ENCODE peak calls at places on chromosomes 16 and 17, in four cellular contexts. N is AG10803, L is sigmoid colon, M is AG04450. U is an unnamed sample.

GRCh38 chr17:20141201-20141999 is 132.2 kb downstream of the SPECC1 start:
- DNase-seq in M (no peak), L (no peak), N (no peak), U (no peak)

GRCh38 chr17:8158267-8159031 is 4.3 kb downstream of the VAMP2 start:
- DNase-seq in M (peak; percentile 68), L (peak; percentile 96), N (peak; percentile 88), U (peak; percentile 94)

GRCh38 chr16:11253009-11253994 is 2.7 kb downstream of the SOCS1 start:
- DNase-seq in L (no peak), N (peak; percentile 47), M (no peak), U (no peak)

GRCh38 chr16:19446300-19446846 is 28.7 kb downstream of the TMC5 start:
- DNase-seq in N (no peak), L (no peak), M (no peak), U (no peak)

GRCh38 chr16:85232369-85233142 is 120.3 kb upstream of the CIBAR2 start:
- DNase-seq in L (no peak), N (no peak), M (no peak), U (no peak)

GRCh38 chr16:4109250-4109736 is 6.9 kb downstream of the ADCY9 start:
- DNase-seq in N (no peak), M (no peak), L (no peak), U (peak; percentile 21)

GRCh38 chr16:10862432-10862831 is 14.6 kb upstream of the CIITA start:
- DNase-seq in L (peak; percentile 78), N (peak; percentile 82), M (no peak), U (no peak)

GRCh38 chr16:4057439-4057877 is 58.8 kb downstream of the ADCY9 start:
- DNase-seq in N (peak; percentile 73), L (peak; percentile 41), M (no peak), U (no peak)

GRCh38 chr16:84607694-84608093 is 10.2 kb downstream of the COTL1 start:
- DNase-seq in N (no peak), L (no peak), M (no peak), U (no peak)

GRCh38 chr16:65816556-65816955 is 549.9 kb upstream of the CDH5 start:
- DNase-seq in M (no peak), L (no peak), N (no peak), U (no peak)

GRCh38 chr16:29920690-29921371 is 5.2 kb downstream of the KCTD13 start:
- DNase-seq in N (no peak), M (no peak), L (no peak), U (no peak)

DNA sequence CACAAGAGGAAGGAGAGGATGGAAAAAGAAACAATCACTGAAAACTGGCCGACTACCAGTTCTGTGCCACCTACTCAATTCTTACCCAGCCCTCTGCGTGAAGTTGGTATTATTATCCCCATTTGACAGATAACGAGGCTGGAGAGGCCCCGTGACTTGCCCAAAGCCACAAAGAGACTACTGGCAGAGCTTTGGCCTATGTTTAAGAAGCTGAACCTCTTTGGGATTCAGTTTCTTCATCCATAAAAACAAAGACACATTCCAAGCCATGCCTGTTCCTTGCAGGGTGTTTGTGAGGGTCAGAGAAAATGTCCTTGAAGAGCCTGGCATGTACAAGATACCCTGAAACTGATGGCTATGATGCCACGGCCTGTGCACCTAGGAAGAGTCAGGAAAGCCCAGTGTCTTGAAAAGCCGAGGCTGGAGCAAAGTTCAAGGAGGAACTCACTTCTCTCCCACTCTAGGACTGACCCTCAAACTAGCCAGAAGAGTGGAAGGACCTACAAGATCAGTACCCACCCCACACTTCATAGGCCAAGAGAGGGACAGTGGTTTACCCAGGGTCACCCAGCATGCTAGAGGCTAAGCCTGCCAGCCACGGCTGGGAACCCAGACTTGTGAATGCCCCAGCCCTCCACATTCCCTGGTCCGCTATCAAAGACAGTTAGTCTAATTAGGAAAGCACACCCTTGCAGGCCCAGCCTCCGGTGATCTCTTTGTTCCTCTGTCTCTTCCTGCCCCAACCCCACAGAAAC is 1.6 kb upstream of the ACSF2 start:
- DNase-seq in L (no peak), N (no peak), M (no peak), U (no peak)
- TF ChIP-seq CTCF in L (no peak), N (no peak), M (no peak), U (no peak)

GRCh38 chr17:49612721-49613120 is 37.0 kb downstream of the NXPH3 start:
- DNase-seq in M (no peak), L (no peak), N (no peak), U (no peak)

GRCh38 chr17:49610883-49611584 is 35.4 kb downstream of the NXPH3 start:
- DNase-seq in M (no peak), L (no peak), N (peak; percentile 44), U (no peak)

GRCh38 chr17:49616546-49617205 is 41.0 kb downstream of the NXPH3 start:
- DNase-seq in N (peak; percentile 98), M (no peak), L (peak; percentile 88), U (peak; percentile 79)

GRCh38 chr17:49618112-49618611 is 42.5 kb downstream of the NXPH3 start:
- DNase-seq in L (no peak), N (no peak), M (no peak), U (no peak)

DNA sequence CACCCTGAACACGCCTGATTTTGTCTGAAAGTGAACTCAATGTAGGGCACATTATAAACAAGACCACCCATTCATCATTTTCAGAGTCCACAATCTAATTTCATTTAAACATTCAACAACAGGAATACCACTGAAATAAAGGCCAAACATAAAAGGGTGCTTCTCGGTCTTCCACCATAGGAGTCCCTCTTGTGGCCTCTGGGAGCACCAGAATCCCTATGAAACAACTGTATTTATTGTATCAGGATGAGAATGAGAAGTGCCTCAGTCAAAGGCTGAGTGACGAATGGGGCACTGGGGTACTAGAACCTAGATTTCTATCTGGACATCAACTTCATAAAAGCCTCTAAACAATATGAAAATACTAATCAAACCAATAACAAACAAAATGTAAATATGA is 40.4 kb downstream of the NXPH3 start:
- DNase-seq in L (no peak), M (no peak), N (no peak), U (no peak)
- TF ChIP-seq CTCF in L (peak; percentile 49), M (peak; percentile 25), N (peak; percentile 37), U (no peak)

GRCh38 chr17:3935140-3935542 is 18.9 kb upstream of the P2RX1 start:
- DNase-seq in N (peak; percentile 21), L (no peak), M (peak; percentile 37), U (peak; percentile 89)
- TF ChIP-seq CTCF in N (peak; percentile 33), L (peak; percentile 31), M (peak; percentile 74), U (peak; percentile 73)

GRCh38 chr16:69112285-69113129 is 7.1 kb downstream of the HAS3 start:
- DNase-seq in L (peak; percentile 67), N (peak; percentile 29), M (no peak), U (peak; percentile 79)
- TF ChIP-seq CTCF in L (no peak), N (peak; percentile 69), M (peak; percentile 81), U (peak; percentile 62)

GRCh38 chr16:57279780-57280638 is 4.5 kb downstream of the PLLP start:
- DNase-seq in L (peak; percentile 21), N (no peak), M (no peak), U (peak; percentile 8)
- TF ChIP-seq CTCF in L (no peak), N (no peak), M (no peak), U (no peak)

GRCh38 chr16:53495325-53495724 is 7.7 kb downstream of the AKTIP start:
- DNase-seq in M (no peak), L (no peak), N (no peak), U (no peak)
- TF ChIP-seq CTCF in M (no peak), L (no peak), N (no peak), U (no peak)

DNA sequence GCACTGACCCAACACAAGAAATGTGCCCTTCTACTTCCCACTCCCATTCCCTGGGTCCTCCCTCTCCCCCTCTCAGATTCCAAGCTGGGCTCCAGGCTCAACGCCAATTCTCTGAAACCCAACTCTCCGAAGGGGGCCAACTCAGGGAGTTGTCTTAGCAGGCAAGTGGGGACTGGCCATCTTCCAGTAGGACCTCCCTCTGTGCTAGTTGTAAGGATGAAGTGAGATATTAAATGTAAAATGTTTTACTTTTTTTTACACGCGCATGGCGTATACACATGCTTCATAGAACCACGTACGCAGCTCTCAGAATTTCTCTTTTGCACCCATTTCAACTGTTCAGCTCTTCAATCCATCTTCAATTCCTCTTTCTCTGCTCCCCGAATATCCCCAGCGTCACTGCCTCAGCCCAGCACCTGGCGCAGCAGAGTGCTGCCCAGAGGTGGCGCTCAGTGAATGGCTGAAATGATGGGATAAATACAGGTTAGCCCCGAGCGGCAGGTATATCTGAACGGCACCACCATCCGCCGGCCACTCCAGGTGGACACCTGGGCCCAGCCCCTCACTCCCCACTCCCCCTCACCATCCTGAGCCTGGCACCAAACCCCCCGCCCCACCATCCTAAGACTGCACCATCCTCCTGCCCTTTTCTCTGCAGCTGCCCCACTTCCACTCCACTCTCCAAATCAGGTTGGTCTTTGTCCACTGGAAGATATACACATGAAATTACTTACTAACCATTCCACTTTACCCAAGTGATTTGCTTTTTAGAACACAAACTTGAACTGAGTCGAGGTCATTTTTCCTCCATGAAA is 43.9 kb upstream of the TNRC6C start:
- DNase-seq in N (no peak), L (peak; percentile 19), M (no peak), U (no peak)
- TF ChIP-seq CTCF in N (no peak), L (no peak), M (no peak), U (peak; percentile 23)

GRCh38 chr17:41959030-41959335 is 7.6 kb upstream of the CNP start:
- DNase-seq in N (no peak), M (no peak), L (no peak), U (no peak)

GRCh38 chr17:41962111-41962510 is 4.5 kb upstream of the CNP start:
- DNase-seq in M (no peak), L (no peak), N (no peak), U (no peak)

GRCh38 chr17:41957869-41958231 is 8.7 kb upstream of the CNP start:
- DNase-seq in M (no peak), L (no peak), N (no peak), U (no peak)

GRCh38 chr17:41957058-41957868 is 9.3 kb upstream of the CNP start:
- DNase-seq in N (peak; percentile 64), M (no peak), L (no peak), U (no peak)

GRCh38 chr17:41959336-41960095 is 7.1 kb upstream of the CNP start:
- DNase-seq in N (peak; percentile 59), M (peak; percentile 15), L (no peak), U (peak; percentile 72)
- TF ChIP-seq CTCF in N (peak; percentile 54), M (peak; percentile 64), L (no peak), U (peak; percentile 61)

U was measured in kidney.